ENCODE peak calls at places on chromosomes 11 and 22, in seven cellular contexts. Y is NB4; S is hepatocyte; M is stimulated activated CD4-positive, alpha-beta T cell treated with anti-CD3 and anti-CD28 coated beads, Interleukin-4, amount 100 ng/mL, for 24 hours; H is ovary; A is transverse colon; V is HTR-8/SVneo. K is an unnamed sample.

GRCh38 chr11:34745209-34745608 is 124.3 kb downstream of the EHF start:
- DNase-seq in Y (no peak), S (no peak), M (no peak), H (no peak), A (no peak), V (no peak), K (no peak)

GRCh38 chr11:2768471-2769408 is 68.9 kb upstream of the KCNQ1OT1 start:
- DNase-seq in Y (peak), S (peak), M (peak), H (peak), A (no peak), V (peak), K (peak)

GRCh38 chr11:107785401-107785800 is 73.2 kb downstream of the SLC35F2 start:
- DNase-seq in Y (no peak), S (no peak), M (peak), H (no peak), A (no peak), V (no peak), K (no peak)

GRCh38 chr11:117453886-117454563 is 126.4 kb downstream of the CEP164 start:
- DNase-seq in Y (no peak), S (no peak), M (no peak), H (no peak), A (no peak), V (no peak), K (no peak)

GRCh38 chr11:72738199-72739141 is 13.7 kb downstream of the ARAP1 start:
- DNase-seq in Y (peak), S (peak), M (no peak), H (no peak), A (no peak), V (no peak), K (peak)

GRCh38 chr11:32186118-32186517 is 95.2 kb downstream of the RCN1 start:
- DNase-seq in Y (no peak), S (no peak), M (no peak), H (no peak), A (no peak), V (no peak), K (no peak)

GRCh38 chr11:124602751-124603150 is 8.5 kb upstream of the PANX3 start:
- DNase-seq in Y (no peak), S (no peak), M (no peak), H (no peak), A (no peak), V (no peak), K (no peak)

GRCh38 chr11:2272946-2273280 is 2.5 kb upstream of the ASCL2 start:
- DNase-seq in Y (no peak), S (no peak), M (no peak), H (no peak), A (no peak), V (no peak), K (no peak)

GRCh38 chr11:17604913-17605230 is 57.8 kb downstream of the OTOG start:
- DNase-seq in Y (no peak), S (no peak), M (no peak), H (no peak), A (no peak), V (no peak), K (no peak)

GRCh38 chr11:69915151-69915500 is 95.9 kb upstream of the FGF3 start:
- DNase-seq in Y (no peak), S (no peak), M (no peak), H (no peak), A (peak), V (no peak), K (peak)

GRCh38 chr11:69419662-69420061 is 61.8 kb upstream of the LINC01488 start:
- DNase-seq in Y (no peak), S (no peak), M (no peak), H (no peak), A (no peak), V (no peak), K (peak)

GRCh38 chr22:27952091-27952490 is 33.0 kb upstream of the PITPNB start:
- DNase-seq in Y (no peak), S (no peak), M (no peak), H (no peak), A (no peak), V (no peak), K (no peak)

GRCh38 chr22:45317551-45318167 is 7.9 kb downstream of the FAM118A start:
- DNase-seq in Y (peak), S (peak), M (no peak), H (no peak), A (peak), V (no peak), K (no peak)

GRCh38 chr11:30984442-30984816 is 385.1 kb downstream of the DCDC1 start:
- DNase-seq in Y (no peak), S (peak), M (no peak), H (no peak), A (no peak), V (no peak), K (no peak)

GRCh38 chr22:29207562-29208501 is 2.1 kb downstream of the EMID1 start:
- DNase-seq in Y (no peak), S (no peak), M (no peak), H (no peak), A (no peak), V (no peak), K (no peak)

GRCh38 chr22:23790819-23791736 is 4.3 kb downstream of the SMARCB1 start:
- DNase-seq in Y (no peak), S (peak), M (no peak), H (peak), A (no peak), V (no peak), K (no peak)